ENCODE peak calls at places on chromosome 11, in five cellular contexts. F is sigmoid colon; Y is CD4-positive, CD25-positive, alpha-beta regulatory T cell; T is naive thymus-derived CD4-positive, alpha-beta T cell; U is hepatocyte. R is an unnamed sample.

GRCh38 chr11:15266999-15267398 is 152.3 kb downstream of the INSC start:
- DNase-seq in T (no peak), F (no peak), Y (no peak), U (no peak), R (no peak)

GRCh38 chr11:46361283-46362145 is 14.3 kb downstream of the DGKZ start:
- DNase-seq in U (no peak), F (peak), T (peak), Y (peak), R (no peak)

GRCh38 chr11:46564459-46564858 is 29.4 kb downstream of the AMBRA1 start:
- DNase-seq in T (no peak), U (no peak), F (no peak), Y (no peak), R (no peak)

GRCh38 chr11:91164452-91164822 is 941.6 kb upstream of the CHORDC1 start:
- DNase-seq in F (no peak), Y (no peak), T (no peak), U (peak), R (no peak)

GRCh38 chr11:36501236-36501635 is 8.8 kb downstream of the TRAF6 start:
- DNase-seq in T (no peak), Y (no peak), U (no peak), F (no peak), R (no peak)

GRCh38 chr11:59336176-59336575 is 22.5 kb upstream of the OR5AN1 start:
- DNase-seq in Y (no peak), U (no peak), F (no peak), T (no peak), R (no peak)

GRCh38 chr11:101583180-101584128 is at the start of gene TRPC6:
- DNase-seq in T (no peak), U (peak), F (peak), Y (no peak), R (no peak)

GRCh38 chr11:19345848-19346681 is 105.3 kb upstream of the E2F8 start:
- DNase-seq in F (no peak), T (no peak), Y (no peak), U (peak), R (no peak)

GRCh38 chr11:131663403-131664200 is 293.2 kb downstream of the NTM start:
- DNase-seq in U (no peak), T (no peak), F (peak), Y (no peak), R (no peak)

GRCh38 chr11:91220476-91221202 is 997.8 kb upstream of the CHORDC1 start:
- DNase-seq in U (peak), F (no peak), Y (no peak), T (no peak), R (no peak)

GRCh38 chr11:2325719-2326118 is 23.9 kb downstream of the TSPAN32 start:
- DNase-seq in T (no peak), U (no peak), F (no peak), Y (no peak), R (no peak)

GRCh38 chr11:124875401-124875800 is 10.2 kb downstream of the ROBO3 start:
- DNase-seq in Y (no peak), F (peak), U (no peak), T (no peak), R (no peak)
- H3K27ac ChIP-seq in Y (no peak), F (no peak), U (no peak), T (no peak), R (no peak)

DNA sequence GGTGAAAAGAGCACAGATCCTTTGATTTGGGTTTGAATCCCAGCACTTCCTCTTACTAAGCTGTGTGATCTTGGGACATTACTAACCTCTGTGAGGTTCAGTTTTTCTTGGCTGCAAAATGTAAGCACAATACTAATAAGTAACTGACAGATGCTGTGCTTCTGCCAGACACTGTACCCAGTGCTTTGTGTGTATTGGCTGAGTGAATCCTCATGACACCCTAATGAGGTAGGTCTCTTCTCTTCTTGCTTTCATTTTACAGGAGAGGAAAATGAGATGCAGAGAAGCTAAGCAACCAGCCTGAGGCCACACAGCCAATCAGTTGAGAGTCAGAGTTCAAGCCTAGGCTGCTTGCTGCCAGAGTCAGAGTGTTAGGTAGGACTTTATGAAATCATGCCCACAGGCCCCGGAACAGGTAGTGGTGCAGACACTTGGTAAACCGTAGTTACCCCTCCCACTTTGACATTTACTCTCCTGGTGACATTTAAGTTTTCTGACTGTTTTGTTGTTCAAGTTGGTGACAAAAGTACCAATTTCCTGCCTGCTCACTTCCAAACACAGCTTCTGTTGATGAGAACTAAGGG is 21.2 kb downstream of the PTPRJ start:
- DNase-seq in U (no peak), F (no peak), Y (peak), T (peak), R (peak)
- H3K27ac ChIP-seq in U (no peak), F (no peak), Y (peak), T (peak), R (peak)

GRCh38 chr11:17811416-17811815 is 76.8 kb downstream of the KCNC1 start:
- DNase-seq in U (no peak), F (no peak), Y (no peak), T (no peak), R (no peak)

GRCh38 chr11:17807034-17807433 is 72.5 kb downstream of the KCNC1 start:
- DNase-seq in Y (no peak), T (no peak), F (no peak), U (no peak), R (no peak)

GRCh38 chr11:17812286-17813187 is 78.0 kb downstream of the KCNC1 start:
- DNase-seq in F (no peak), T (no peak), Y (no peak), U (no peak), R (peak)

GRCh38 chr11:17810736-17811135 is 76.2 kb downstream of the KCNC1 start:
- DNase-seq in F (no peak), Y (no peak), T (no peak), U (peak), R (no peak)

DNA sequence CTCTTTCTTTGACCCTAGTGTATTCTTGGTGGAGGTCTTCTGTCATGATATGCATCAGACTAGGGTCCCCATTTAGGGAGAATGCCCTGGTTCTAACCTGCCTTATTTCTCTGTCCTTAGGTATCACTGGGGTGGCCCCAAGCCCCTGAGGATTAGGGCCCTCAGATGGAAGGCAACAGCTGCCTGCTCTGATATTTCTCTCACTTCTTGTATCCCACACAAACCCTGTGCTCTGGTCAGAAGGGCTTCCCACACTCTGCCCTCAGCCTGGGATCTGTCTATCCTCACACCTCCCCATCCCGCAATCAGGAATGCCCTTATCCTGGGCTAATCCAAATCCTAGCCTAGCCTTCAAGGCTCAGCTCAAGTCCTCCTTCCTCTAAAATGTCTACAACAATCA is 75.5 kb downstream of the KCNC1 start:
- DNase-seq in U (no peak), T (no peak), F (no peak), Y (no peak), R (no peak)
- H3K27ac ChIP-seq in U (no peak), T (no peak), F (no peak), Y (no peak), R (no peak)

GRCh38 chr11:118000850-118001228 is 14.6 kb downstream of the IL10RA start:
- DNase-seq in T (no peak), U (no peak), Y (no peak), F (no peak), R (no peak)
- H3K27ac ChIP-seq in T (peak), U (no peak), Y (peak), F (no peak), R (no peak)

GRCh38 chr11:47765086-47765485 is 2.1 kb downstream of the FNBP4 start:
- DNase-seq in Y (no peak), F (no peak), T (no peak), U (no peak), R (no peak)

GRCh38 chr11:47768090-47768620 is 1.0 kb upstream of the FNBP4 start:
- DNase-seq in F (peak), U (peak), T (no peak), Y (no peak), R (peak)

GRCh38 chr11:47766363-47767227 is 546 bp downstream of the FNBP4 start:
- DNase-seq in U (peak), F (peak), T (peak), Y (peak), R (peak)
- H3K27ac ChIP-seq in U (peak), F (peak), T (peak), Y (peak), R (peak)

GRCh38 chr11:33062137-33062536 is 22.8 kb downstream of the TCP11L1 start:
- DNase-seq in F (no peak), Y (no peak), U (peak), T (no peak), R (no peak)
- H3K27ac ChIP-seq in F (peak), Y (no peak), U (peak), T (no peak), R (no peak)

R was measured in small intestine.